ENCODE peak calls at places on chromosomes 13 and 19, in nine cellular contexts. M is K562, I is ovary, P is Karpas-422, J is uterus, A is tibial artery, H is A673, V is aorta, X is psoas muscle. K is an unnamed sample. For H3K9me3 and H3K36me3, the result is how much of the 10 kb centered on the place peaks cover.

GRCh38 chr13:99760456-99760855 is 211.1 kb downstream of the ZIC5 start:
- DNase-seq in M (no peak), I (no peak), P (no peak), J (no peak), A (no peak), H (no peak), V (no peak), X (no peak), K (no peak)

GRCh38 chr13:97953376-97953970 is at the start of gene IPO5:
- DNase-seq in M (no peak), I (no peak), P (no peak), J (no peak), A (no peak), H (no peak), V (no peak), X (no peak), K (no peak)

GRCh38 chr19:22052644-22053013 is 345 bp downstream of the ZNF257 start:
- DNase-seq in M (peak), I (no peak), P (peak), J (no peak), A (no peak), H (no peak), V (no peak), X (peak), K (no peak)

GRCh38 chr13:31595568-31595967 is 143.8 kb upstream of the RXFP2 start:
- DNase-seq in M (no peak), I (no peak), P (no peak), J (no peak), A (no peak), H (peak), V (no peak), X (no peak), K (no peak)

GRCh38 chr13:97978661-97979450 is 25.4 kb downstream of the IPO5 start:
- DNase-seq in M (no peak), I (no peak), P (no peak), J (no peak), A (no peak), H (peak), V (no peak), X (no peak), K (no peak)

GRCh38 chr13:63287926-63288325 is 1872.3 kb upstream of the PCDH20 start:
- DNase-seq in M (no peak), I (no peak), P (no peak), J (no peak), A (no peak), H (no peak), V (no peak), X (no peak), K (no peak)

GRCh38 chr13:34577051-34577450 is 365.0 kb upstream of the NBEA start:
- DNase-seq in M (no peak), I (no peak), P (no peak), J (no peak), A (no peak), H (no peak), V (no peak), X (no peak), K (no peak)

GRCh38 chr19:42596391-42597071 is 1.8 kb upstream of the CEACAM8 start:
- DNase-seq in M (peak), I (no peak), P (peak), J (no peak), A (no peak), H (peak), V (no peak), X (peak), K (no peak)

GRCh38 chr19:29812080-29812880 is 489 bp downstream of the CCNE1 start:
- DNase-seq in M (no peak), I (peak), P (peak), J (no peak), A (peak), H (no peak), V (peak), X (peak), K (no peak)

GRCh38 chr19:35908010-35908441 is at the start of gene TYROBP:
- DNase-seq in M (no peak), I (no peak), P (peak), J (no peak), A (no peak), H (no peak), V (no peak), X (no peak), K (no peak)

GRCh38 chr19:1010586-1011510 is 10.1 kb downstream of the TMEM259 start:
- DNase-seq in M (no peak), I (no peak), P (no peak), J (peak), A (no peak), H (no peak), V (no peak), X (no peak), K (no peak)

GRCh38 chr19:39502640-39503417 is 4.1 kb downstream of the DLL3 start:
- DNase-seq in M (peak), I (peak), P (peak), J (no peak), A (no peak), H (peak), V (peak), X (peak), K (no peak)

GRCh38 chr13:112869202-112870061 is 99.6 kb upstream of the MCF2L start:
- DNase-seq in M (no peak), I (peak), P (no peak), J (no peak), A (no peak), H (no peak), V (no peak), X (no peak), K (no peak)

GRCh38 chr19:51366999-51367564 is 894 bp upstream of the ETFB start:
- DNase-seq in M (no peak), I (no peak), P (peak), J (no peak), A (no peak), H (no peak), V (no peak), X (peak), K (no peak)

GRCh38 chr13:44302948-44303575 is 70.6 kb upstream of the SERP2 start:
- DNase-seq in M (no peak), I (no peak), P (no peak), J (no peak), A (no peak), H (no peak), V (no peak), X (no peak), K (no peak)

GRCh38 chr19:18603255-18603957 is 3.2 kb downstream of the CRLF1 start:
- DNase-seq in M (peak), I (no peak), P (peak), J (no peak), A (peak), H (no peak), V (no peak), X (peak), K (no peak)

GRCh38 chr19:2246801-2247361 is 2.2 kb upstream of the AMH start:
- DNase-seq in M (no peak), I (no peak), P (no peak), J (no peak), A (no peak), H (no peak), V (no peak), X (peak), K (no peak)

GRCh38 chr19:42023943-42024260 is 29.9 kb upstream of the ATP1A3 start:
- DNase-seq in M (no peak), I (no peak), P (no peak), J (no peak), A (no peak), H (no peak), V (no peak), X (no peak), K (no peak)

GRCh38 chr13:41058229-41059070 is 2.9 kb upstream of the WBP4 start:
- DNase-seq in M (peak), I (no peak), P (peak), J (no peak), A (no peak), H (no peak), V (no peak), X (no peak), K (no peak)

GRCh38 chr13:48496796-48497195 is 36.1 kb downstream of the RCBTB2 start:
- DNase-seq in M (no peak), I (no peak), P (peak), J (no peak), A (no peak), H (no peak), V (no peak), X (no peak), K (no peak)

GRCh38 chr13:25971077-25971476 is 80.7 kb downstream of the SHISA2 start:
- DNase-seq in M (no peak), I (no peak), P (no peak), J (no peak), A (no peak), H (no peak), V (no peak), X (no peak), K (no peak)

GRCh38 chr13:24184265-24184841 is 23.8 kb downstream of the SPATA13 start:
- DNase-seq in M (no peak), I (no peak), P (no peak), J (no peak), A (no peak), H (no peak), V (no peak), X (no peak), K (no peak)

GRCh38 chr19:16585808-16586476 is 13.7 kb upstream of the SLC35E1 start:
- DNase-seq in M (no peak), I (no peak), P (peak), J (no peak), A (no peak), H (no peak), V (no peak), X (no peak), K (no peak)

DNA sequence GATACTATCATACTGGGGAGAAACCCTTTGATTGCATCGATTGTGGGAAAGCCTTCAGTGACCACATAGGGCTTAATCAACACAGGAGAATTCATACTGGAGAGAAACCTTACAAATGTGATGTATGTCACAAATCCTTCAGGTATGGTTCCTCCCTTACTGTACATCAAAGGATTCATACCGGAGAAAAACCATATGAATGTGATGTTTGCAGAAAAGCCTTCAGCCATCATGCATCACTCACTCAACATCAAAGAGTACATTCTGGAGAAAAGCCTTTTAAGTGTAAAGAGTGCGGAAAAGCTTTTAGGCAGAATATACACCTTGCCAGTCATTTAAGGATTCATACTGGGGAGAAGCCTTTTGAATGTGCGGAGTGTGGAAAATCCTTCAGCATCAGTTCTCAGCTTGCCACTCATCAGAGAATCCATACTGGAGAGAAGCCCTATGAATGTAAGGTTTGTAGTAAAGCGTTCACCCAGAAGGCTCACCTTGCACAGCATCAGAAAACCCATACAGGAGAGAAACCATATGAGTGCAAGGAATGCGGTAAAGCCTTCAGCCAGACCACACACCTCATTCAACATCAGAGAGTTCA is 12.9 kb upstream of the ZNF470 start:
- DNase-seq in M (no peak), I (no peak), P (no peak), J (no peak), A (no peak), H (no peak), V (no peak), X (no peak), K (no peak)
- H3K9me3 ChIP-seq in M (under half), I (under half), P (under half), J (half or more), A (half or more), H (half or more), V (under half), X (half or more), K (half or more)

GRCh38 chr19:15448014-15448777 is 1.6 kb downstream of the WIZ start:
- DNase-seq in M (peak), I (no peak), P (no peak), J (no peak), A (peak), H (no peak), V (no peak), X (no peak), K (no peak)
- H3K27ac ChIP-seq in M (no peak), I (no peak), P (no peak), J (peak), A (peak), H (no peak), V (no peak), X (peak), K (peak)

GRCh38 chr13:111270126-111270525 is 50.3 kb upstream of the TEX29 start:
- DNase-seq in M (no peak), I (no peak), P (no peak), J (no peak), A (no peak), H (no peak), V (no peak), X (no peak), K (no peak)

GRCh38 chr13:111269508-111269907 is 50.9 kb upstream of the TEX29 start:
- DNase-seq in M (no peak), I (no peak), P (no peak), J (no peak), A (no peak), H (no peak), V (no peak), X (no peak), K (no peak)

GRCh38 chr13:111267205-111267604 is 53.2 kb upstream of the TEX29 start:
- DNase-seq in M (no peak), I (no peak), P (no peak), J (no peak), A (no peak), H (no peak), V (no peak), X (no peak), K (no peak)

GRCh38 chr13:111265701-111266035 is 54.8 kb upstream of the TEX29 start:
- DNase-seq in M (no peak), I (no peak), P (no peak), J (no peak), A (no peak), H (no peak), V (no peak), X (no peak), K (no peak)

GRCh38 chr13:111267784-111268183 is 52.7 kb upstream of the TEX29 start:
- DNase-seq in M (no peak), I (no peak), P (no peak), J (no peak), A (no peak), H (no peak), V (no peak), X (no peak), K (no peak)
- H3K36me3 ChIP-seq in M (under half), I (under half), P (under half), J (under half), A (half or more), H (under half), V (under half), X (under half), K (under half)

DNA sequence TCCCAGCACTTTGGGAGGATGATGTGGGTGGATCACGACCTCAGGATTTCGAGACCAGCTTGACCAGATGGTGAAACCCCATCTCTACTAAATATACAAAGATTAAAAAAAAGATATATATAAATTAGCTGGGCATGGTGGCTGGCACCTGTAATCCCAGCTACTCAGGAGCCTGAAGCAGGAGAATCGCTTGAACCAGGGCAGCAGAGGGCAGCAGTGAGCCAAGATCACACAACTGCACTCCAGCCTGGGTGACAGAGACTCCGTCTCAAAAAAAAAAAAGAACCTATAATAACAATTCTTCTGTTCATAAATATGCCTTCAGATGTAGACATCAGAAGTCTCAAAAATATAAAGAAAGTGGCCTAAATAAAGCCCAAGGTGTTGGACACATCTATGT is 7.6 kb downstream of the ZNF737 start:
- DNase-seq in M (peak), I (no peak), P (no peak), J (no peak), A (no peak), H (no peak), V (no peak), X (no peak), K (no peak)
- H3K9me3 ChIP-seq in M (under half), I (under half), P (under half), J (half or more), A (half or more), H (under half), V (under half), X (half or more), K (half or more)

GRCh38 chr13:106530209-106530906 is 5.1 kb downstream of the EFNB2 start:
- DNase-seq in M (no peak), I (no peak), P (no peak), J (no peak), A (no peak), H (no peak), V (no peak), X (no peak), K (no peak)

GRCh38 chr13:106526748-106527488 is 8.5 kb downstream of the EFNB2 start:
- DNase-seq in M (no peak), I (no peak), P (no peak), J (no peak), A (no peak), H (no peak), V (no peak), X (no peak), K (no peak)

GRCh38 chr13:106529415-106530208 is 5.8 kb downstream of the EFNB2 start:
- DNase-seq in M (no peak), I (no peak), P (no peak), J (no peak), A (no peak), H (no peak), V (no peak), X (no peak), K (no peak)

GRCh38 chr13:106527806-106528205 is 7.7 kb downstream of the EFNB2 start:
- DNase-seq in M (no peak), I (no peak), P (no peak), J (no peak), A (no peak), H (no peak), V (no peak), X (no peak), K (no peak)

DNA sequence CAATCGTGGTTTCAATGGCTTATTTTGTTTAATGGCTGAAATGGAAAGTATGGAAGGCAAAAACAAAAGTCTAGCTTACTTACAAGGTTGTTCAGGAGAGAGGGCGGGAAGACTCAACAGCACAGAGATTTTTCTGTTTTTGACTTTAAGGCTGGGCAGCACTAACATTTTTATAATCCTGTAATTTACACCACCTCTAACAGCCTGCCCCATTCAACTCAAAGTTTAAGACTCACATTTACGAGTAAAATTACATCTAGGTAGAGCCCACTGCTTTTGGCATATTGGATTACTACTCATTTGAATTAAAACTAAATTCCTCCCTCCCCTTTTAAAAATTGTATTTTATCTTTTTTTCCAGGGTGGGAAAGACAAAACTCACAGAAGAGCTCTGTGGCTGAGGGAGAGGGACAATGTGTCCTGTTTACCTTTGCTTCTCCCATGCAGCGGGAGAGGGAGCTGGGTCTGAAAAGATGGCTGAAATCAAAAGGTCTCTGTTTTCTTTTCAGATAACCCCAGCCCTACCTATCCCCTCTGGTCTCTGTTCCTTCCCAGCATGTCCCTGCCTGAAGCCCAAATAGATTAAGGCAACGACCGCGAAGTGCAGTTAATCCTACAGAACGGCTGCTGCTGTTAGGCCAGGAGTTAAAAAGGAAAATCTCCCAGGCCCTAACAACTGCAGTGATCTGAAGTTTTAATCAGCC is 6.6 kb downstream of the EFNB2 start:
- DNase-seq in M (no peak), I (no peak), P (no peak), J (no peak), A (no peak), H (no peak), V (no peak), X (no peak), K (no peak)
- H3K27ac ChIP-seq in M (no peak), I (no peak), P (no peak), J (no peak), A (no peak), H (no peak), V (peak), X (no peak), K (peak)

GRCh38 chr19:7527516-7528191 is 5.2 kb downstream of the MCOLN1 start:
- DNase-seq in M (no peak), I (no peak), P (no peak), J (no peak), A (no peak), H (no peak), V (no peak), X (peak), K (no peak)
- H3K36me3 ChIP-seq in M (under half), I (under half), P (under half), J (under half), A (half or more), H (under half), V (under half), X (under half), K (under half)

GRCh38 chr13:39840201-39840600 is 184.7 kb downstream of the COG6 start:
- DNase-seq in M (no peak), I (no peak), P (no peak), J (no peak), A (no peak), H (no peak), V (no peak), X (no peak), K (no peak)
- H3K9me3 ChIP-seq in M (under half), I (under half), P (under half), J (under half), A (under half), H (under half), V (under half), X (under half), K (under half)